ENCODE peak calls at places on chromosomes 6 and 20, in seven cellular contexts. One of them, this sample, is unnamed.

GRCh38 chr6:112839525-112839961 is 492.4 kb downstream of the RFPL4B start:
- DNase-seq in cardiac muscle cell: peak
- DNase-seq in fibroblast of pulmonary artery: peak
- DNase-seq in AG04450: peak
- DNase-seq in upper lobe of left lung: no peak
- DNase-seq in A549: no peak
- DNase-seq in SK-N-SH: no peak
- DNase-seq in this sample: no peak

GRCh38 chr6:132322398-132322797 is 78.9 kb downstream of the MOXD1 start:
- DNase-seq in cardiac muscle cell: peak
- DNase-seq in fibroblast of pulmonary artery: peak
- DNase-seq in AG04450: no peak
- DNase-seq in upper lobe of left lung: no peak
- DNase-seq in A549: no peak
- DNase-seq in SK-N-SH: no peak
- DNase-seq in this sample: no peak

GRCh38 chr20:20843982-20844381 is 131.5 kb upstream of the RALGAPA2 start:
- DNase-seq in cardiac muscle cell: no peak
- DNase-seq in fibroblast of pulmonary artery: no peak
- DNase-seq in AG04450: no peak
- DNase-seq in upper lobe of left lung: no peak
- DNase-seq in A549: no peak
- DNase-seq in SK-N-SH: no peak
- DNase-seq in this sample: no peak

GRCh38 chr20:61560361-61560853 is 308.3 kb downstream of the CDH4 start:
- DNase-seq in cardiac muscle cell: peak
- DNase-seq in fibroblast of pulmonary artery: no peak
- DNase-seq in AG04450: no peak
- DNase-seq in upper lobe of left lung: no peak
- DNase-seq in A549: peak
- DNase-seq in SK-N-SH: no peak
- DNase-seq in this sample: no peak

GRCh38 chr6:39426057-39426592 is 103.6 kb upstream of the KCNK16 start:
- DNase-seq in cardiac muscle cell: peak
- DNase-seq in fibroblast of pulmonary artery: peak
- DNase-seq in AG04450: no peak
- DNase-seq in upper lobe of left lung: no peak
- DNase-seq in A549: peak
- DNase-seq in SK-N-SH: no peak
- DNase-seq in this sample: no peak

GRCh38 chr6:150070236-150070860 is 1.4 kb upstream of the ULBP3 start:
- DNase-seq in cardiac muscle cell: no peak
- DNase-seq in fibroblast of pulmonary artery: no peak
- DNase-seq in AG04450: no peak
- DNase-seq in upper lobe of left lung: no peak
- DNase-seq in A549: no peak
- DNase-seq in SK-N-SH: no peak
- DNase-seq in this sample: no peak

GRCh38 chr6:6984585-6985366 is 123.0 kb upstream of the RREB1 start:
- DNase-seq in cardiac muscle cell: no peak
- DNase-seq in fibroblast of pulmonary artery: no peak
- DNase-seq in AG04450: no peak
- DNase-seq in upper lobe of left lung: no peak
- DNase-seq in A549: no peak
- DNase-seq in SK-N-SH: no peak
- DNase-seq in this sample: no peak

GRCh38 chr6:94443701-94444100 is 1024.3 kb upstream of the EPHA7 start:
- DNase-seq in cardiac muscle cell: no peak
- DNase-seq in fibroblast of pulmonary artery: no peak
- DNase-seq in AG04450: no peak
- DNase-seq in upper lobe of left lung: no peak
- DNase-seq in A549: no peak
- DNase-seq in SK-N-SH: no peak
- DNase-seq in this sample: no peak

GRCh38 chr6:33959661-33960344 is 156.0 kb upstream of the MLN start:
- DNase-seq in cardiac muscle cell: no peak
- DNase-seq in fibroblast of pulmonary artery: no peak
- DNase-seq in AG04450: no peak
- DNase-seq in upper lobe of left lung: no peak
- DNase-seq in A549: no peak
- DNase-seq in SK-N-SH: no peak
- DNase-seq in this sample: no peak

GRCh38 chr20:46243707-46244628 is 64.3 kb downstream of the CDH22 start:
- DNase-seq in cardiac muscle cell: peak
- DNase-seq in fibroblast of pulmonary artery: no peak
- DNase-seq in AG04450: no peak
- DNase-seq in upper lobe of left lung: no peak
- DNase-seq in A549: no peak
- DNase-seq in SK-N-SH: no peak
- DNase-seq in this sample: no peak

GRCh38 chr6:167548451-167548850 is 223.6 kb downstream of the TTLL2 start:
- DNase-seq in cardiac muscle cell: no peak
- DNase-seq in fibroblast of pulmonary artery: no peak
- DNase-seq in AG04450: no peak
- DNase-seq in upper lobe of left lung: no peak
- DNase-seq in A549: no peak
- DNase-seq in SK-N-SH: no peak
- DNase-seq in this sample: no peak

GRCh38 chr20:22775671-22776139 is 191.3 kb upstream of the FOXA2 start:
- DNase-seq in cardiac muscle cell: peak
- DNase-seq in fibroblast of pulmonary artery: peak
- DNase-seq in AG04450: no peak
- DNase-seq in upper lobe of left lung: no peak
- DNase-seq in A549: peak
- DNase-seq in SK-N-SH: no peak
- DNase-seq in this sample: no peak

GRCh38 chr6:144066745-144067484 is 28.5 kb downstream of the SF3B5 start:
- DNase-seq in cardiac muscle cell: no peak
- DNase-seq in fibroblast of pulmonary artery: no peak
- DNase-seq in AG04450: no peak
- DNase-seq in upper lobe of left lung: no peak
- DNase-seq in A549: no peak
- DNase-seq in SK-N-SH: no peak
- DNase-seq in this sample: no peak

GRCh38 chr6:5730586-5731263 is 276.0 kb downstream of the NRN1 start:
- DNase-seq in cardiac muscle cell: peak
- DNase-seq in fibroblast of pulmonary artery: peak
- DNase-seq in AG04450: no peak
- DNase-seq in upper lobe of left lung: no peak
- DNase-seq in A549: no peak
- DNase-seq in SK-N-SH: no peak
- DNase-seq in this sample: no peak

GRCh38 chr20:59412251-59412650 is 111.8 kb downstream of the EDN3 start:
- DNase-seq in cardiac muscle cell: no peak
- DNase-seq in fibroblast of pulmonary artery: no peak
- DNase-seq in AG04450: no peak
- DNase-seq in upper lobe of left lung: no peak
- DNase-seq in A549: no peak
- DNase-seq in SK-N-SH: no peak
- DNase-seq in this sample: no peak

GRCh38 chr6:21598662-21599061 is 5.1 kb downstream of the SOX4 start:
- DNase-seq in cardiac muscle cell: peak
- DNase-seq in fibroblast of pulmonary artery: peak
- DNase-seq in AG04450: no peak
- DNase-seq in upper lobe of left lung: no peak
- DNase-seq in A549: no peak
- DNase-seq in SK-N-SH: no peak
- DNase-seq in this sample: no peak

DNA sequence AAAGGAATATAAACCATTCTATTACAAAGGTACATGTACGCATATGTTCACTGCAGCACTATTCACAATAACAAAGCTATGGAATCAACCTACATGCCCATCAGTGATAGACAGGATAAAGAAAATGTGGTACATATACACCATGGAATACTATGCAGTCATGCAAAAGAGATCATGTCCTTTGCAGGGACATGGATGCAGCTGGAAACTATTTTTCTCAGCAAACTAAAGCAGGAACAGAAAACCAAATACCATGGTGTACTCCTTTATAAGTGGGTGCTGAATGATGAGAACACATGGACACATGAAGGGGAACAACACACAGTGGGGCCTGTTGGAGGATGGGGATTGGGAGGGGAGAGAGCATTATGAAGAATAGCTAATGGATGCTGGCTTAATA is 104.6 kb upstream of the CENPW start:
- DNase-seq in cardiac muscle cell: no peak
- DNase-seq in fibroblast of pulmonary artery: no peak
- DNase-seq in AG04450: no peak
- DNase-seq in upper lobe of left lung: no peak
- DNase-seq in A549: no peak
- DNase-seq in SK-N-SH: no peak
- DNase-seq in this sample: no peak
- TF ChIP-seq CTCF in cardiac muscle cell: no peak
- TF ChIP-seq CTCF in fibroblast of pulmonary artery: no peak
- TF ChIP-seq CTCF in AG04450: no peak
- TF ChIP-seq CTCF in upper lobe of left lung: no peak
- TF ChIP-seq CTCF in A549: no peak
- TF ChIP-seq CTCF in SK-N-SH: no peak
- TF ChIP-seq CTCF in this sample: no peak

GRCh38 chr6:47027315-47027714 is 14.8 kb downstream of the ADGRF1 start:
- DNase-seq in cardiac muscle cell: no peak
- DNase-seq in fibroblast of pulmonary artery: no peak
- DNase-seq in AG04450: no peak
- DNase-seq in upper lobe of left lung: no peak
- DNase-seq in A549: no peak
- DNase-seq in SK-N-SH: no peak
- DNase-seq in this sample: no peak

GRCh38 chr6:47029865-47030561 is 12.1 kb downstream of the ADGRF1 start:
- DNase-seq in cardiac muscle cell: no peak
- DNase-seq in fibroblast of pulmonary artery: no peak
- DNase-seq in AG04450: no peak
- DNase-seq in upper lobe of left lung: no peak
- DNase-seq in A549: no peak
- DNase-seq in SK-N-SH: no peak
- DNase-seq in this sample: no peak

GRCh38 chr6:47026679-47027078 is 15.5 kb downstream of the ADGRF1 start:
- DNase-seq in cardiac muscle cell: no peak
- DNase-seq in fibroblast of pulmonary artery: no peak
- DNase-seq in AG04450: no peak
- DNase-seq in upper lobe of left lung: no peak
- DNase-seq in A549: no peak
- DNase-seq in SK-N-SH: no peak
- DNase-seq in this sample: no peak

GRCh38 chr6:47031656-47032055 is 10.5 kb downstream of the ADGRF1 start:
- DNase-seq in cardiac muscle cell: no peak
- DNase-seq in fibroblast of pulmonary artery: no peak
- DNase-seq in AG04450: no peak
- DNase-seq in upper lobe of left lung: no peak
- DNase-seq in A549: no peak
- DNase-seq in SK-N-SH: no peak
- DNase-seq in this sample: no peak

DNA sequence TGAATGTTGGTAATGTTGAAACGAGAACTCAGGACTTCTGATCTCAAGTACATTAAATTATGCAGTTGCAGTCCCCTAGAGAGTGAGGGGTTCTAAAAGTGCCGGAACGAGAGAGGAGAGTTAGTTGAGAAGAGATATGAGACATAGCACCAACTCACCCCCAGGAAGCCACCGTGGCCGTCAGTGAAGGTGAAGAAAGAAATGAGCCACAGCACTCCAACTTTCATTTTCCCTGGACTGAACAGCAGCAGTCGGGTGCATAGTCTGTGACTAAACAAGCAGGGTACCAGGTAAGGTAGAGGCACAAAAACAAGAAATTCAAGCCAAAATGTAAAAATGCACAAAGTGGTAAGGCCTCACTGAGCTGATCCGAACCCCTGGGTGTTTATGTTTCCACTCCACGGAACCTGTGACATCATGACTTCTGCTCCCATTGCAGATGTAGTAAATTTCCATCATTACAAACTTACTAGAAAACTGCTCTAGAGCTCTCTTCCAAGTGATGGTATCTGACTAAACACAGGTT is 13.2 kb downstream of the ADGRF1 start:
- DNase-seq in cardiac muscle cell: no peak
- DNase-seq in fibroblast of pulmonary artery: no peak
- DNase-seq in AG04450: no peak
- DNase-seq in upper lobe of left lung: no peak
- DNase-seq in A549: no peak
- DNase-seq in SK-N-SH: no peak
- DNase-seq in this sample: no peak
- TF ChIP-seq CTCF in cardiac muscle cell: no peak
- TF ChIP-seq CTCF in fibroblast of pulmonary artery: no peak
- TF ChIP-seq CTCF in AG04450: no peak
- TF ChIP-seq CTCF in upper lobe of left lung: no peak
- TF ChIP-seq CTCF in A549: no peak
- TF ChIP-seq CTCF in SK-N-SH: no peak
- TF ChIP-seq CTCF in this sample: no peak

GRCh38 chr20:50628853-50629674 is 62.3 kb downstream of the RIPOR3 start:
- DNase-seq in cardiac muscle cell: no peak
- DNase-seq in fibroblast of pulmonary artery: no peak
- DNase-seq in AG04450: no peak
- DNase-seq in upper lobe of left lung: peak
- DNase-seq in A549: no peak
- DNase-seq in SK-N-SH: no peak
- DNase-seq in this sample: no peak

GRCh38 chr20:50629675-50630055 is 61.7 kb downstream of the RIPOR3 start:
- DNase-seq in cardiac muscle cell: no peak
- DNase-seq in fibroblast of pulmonary artery: no peak
- DNase-seq in AG04450: no peak
- DNase-seq in upper lobe of left lung: no peak
- DNase-seq in A549: peak
- DNase-seq in SK-N-SH: no peak
- DNase-seq in this sample: no peak

GRCh38 chr20:50627747-50628146 is 63.6 kb downstream of the RIPOR3 start:
- DNase-seq in cardiac muscle cell: no peak
- DNase-seq in fibroblast of pulmonary artery: no peak
- DNase-seq in AG04450: no peak
- DNase-seq in upper lobe of left lung: no peak
- DNase-seq in A549: no peak
- DNase-seq in SK-N-SH: no peak
- DNase-seq in this sample: no peak

GRCh38 chr20:50625986-50626677 is 65.2 kb downstream of the RIPOR3 start:
- DNase-seq in cardiac muscle cell: peak
- DNase-seq in fibroblast of pulmonary artery: peak
- DNase-seq in AG04450: no peak
- DNase-seq in upper lobe of left lung: peak
- DNase-seq in A549: peak
- DNase-seq in SK-N-SH: peak
- DNase-seq in this sample: peak

DNA sequence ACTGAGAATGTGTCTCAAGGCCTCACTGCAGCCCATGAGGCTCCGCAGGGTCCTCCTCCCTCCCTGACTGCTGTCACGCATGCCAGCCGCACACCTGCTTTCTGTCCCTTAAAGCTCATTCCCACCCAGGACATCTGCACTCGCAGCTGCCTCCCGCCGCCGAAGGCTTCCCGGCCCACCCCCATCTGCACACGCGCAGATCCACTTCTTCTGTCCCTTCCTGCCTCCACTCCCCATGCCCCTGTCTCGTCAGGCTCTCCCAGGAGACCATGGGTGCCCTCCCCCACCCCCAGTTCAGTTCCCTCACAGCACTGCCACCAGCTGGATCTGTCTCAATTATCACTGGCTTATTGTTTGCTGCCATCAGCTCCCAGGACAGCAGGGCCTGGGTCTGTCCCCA is 63.0 kb downstream of the RIPOR3 start:
- DNase-seq in cardiac muscle cell: no peak
- DNase-seq in fibroblast of pulmonary artery: no peak
- DNase-seq in AG04450: no peak
- DNase-seq in upper lobe of left lung: no peak
- DNase-seq in A549: no peak
- DNase-seq in SK-N-SH: peak
- DNase-seq in this sample: no peak
- TF ChIP-seq CTCF in cardiac muscle cell: no peak
- TF ChIP-seq CTCF in fibroblast of pulmonary artery: no peak
- TF ChIP-seq CTCF in AG04450: no peak
- TF ChIP-seq CTCF in upper lobe of left lung: no peak
- TF ChIP-seq CTCF in A549: no peak
- TF ChIP-seq CTCF in SK-N-SH: no peak
- TF ChIP-seq CTCF in this sample: no peak

GRCh38 chr20:63624486-63624885 is 2.4 kb downstream of the GMEB2 start:
- DNase-seq in cardiac muscle cell: peak
- DNase-seq in fibroblast of pulmonary artery: peak
- DNase-seq in AG04450: no peak
- DNase-seq in upper lobe of left lung: no peak
- DNase-seq in A549: peak
- DNase-seq in SK-N-SH: no peak
- DNase-seq in this sample: no peak
- TF ChIP-seq CTCF in cardiac muscle cell: peak
- TF ChIP-seq CTCF in fibroblast of pulmonary artery: peak
- TF ChIP-seq CTCF in AG04450: peak
- TF ChIP-seq CTCF in upper lobe of left lung: no peak
- TF ChIP-seq CTCF in A549: no peak
- TF ChIP-seq CTCF in SK-N-SH: no peak
- TF ChIP-seq CTCF in this sample: no peak

This sample was measured in nephron progenitor cell.